ENCODE peak calls at places on chromosomes 5 and 9, in four cellular contexts. A is astrocyte of the spinal cord, X is bronchial epithelial cell, W is ovary. O is an unnamed sample.

GRCh38 chr9:118962426-118962825 is 406.8 kb downstream of the BRINP1 start:
- DNase-seq in A (peak), X (no peak), W (no peak), O (no peak)

GRCh38 chr5:126519637-126520592 is 75.1 kb downstream of the ALDH7A1 start:
- DNase-seq in A (peak), X (no peak), W (peak), O (no peak)

GRCh38 chr5:140544986-140545385 is 2.5 kb upstream of the EIF4EBP3 start:
- DNase-seq in A (no peak), X (no peak), W (no peak), O (no peak)

GRCh38 chr5:157217289-157218024 is 36.8 kb downstream of the ITK start:
- DNase-seq in A (no peak), X (no peak), W (no peak), O (no peak)

GRCh38 chr5:109247943-109248342 is 161.8 kb downstream of the PJA2 start:
- DNase-seq in A (no peak), X (no peak), W (no peak), O (no peak)

GRCh38 chr5:97635553-97635952 is 452.5 kb upstream of the RIOK2 start:
- DNase-seq in A (no peak), X (no peak), W (no peak), O (no peak)

GRCh38 chr9:78321505-78321904 is 24.6 kb downstream of the PSAT1 start:
- DNase-seq in A (no peak), X (no peak), W (no peak), O (no peak)

GRCh38 chr9:75811692-75812091 is 78.8 kb upstream of the PCSK5 start:
- DNase-seq in A (no peak), X (no peak), W (no peak), O (no peak)

GRCh38 chr5:106094128-106094726 is 1576.5 kb downstream of the EFNA5 start:
- DNase-seq in A (peak), X (peak), W (no peak), O (peak)

DNA sequence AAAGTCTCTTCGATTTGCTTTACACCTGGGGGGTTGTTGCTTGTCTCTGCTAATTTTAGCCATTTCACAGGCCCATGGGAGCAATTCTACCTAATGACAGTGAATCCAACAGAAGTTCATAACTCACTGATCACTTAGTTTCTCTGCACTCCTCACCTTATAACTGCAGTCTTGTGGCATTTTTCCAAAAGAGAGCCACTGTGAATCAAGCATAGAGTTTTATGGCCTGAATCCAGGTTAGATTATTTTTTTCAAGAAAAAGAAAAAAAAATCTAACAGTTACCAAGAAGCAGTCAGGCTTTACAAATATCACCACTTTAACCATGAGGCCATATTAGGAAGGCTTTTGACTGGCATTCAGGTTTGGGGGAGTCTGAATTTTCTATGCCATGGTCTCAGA is 1.5 kb upstream of the IL7R start:
- DNase-seq in A (no peak), X (no peak), W (no peak), O (no peak)
- H3K4me3 ChIP-seq in A (no peak), X (no peak), W (no peak), O (no peak)

DNA sequence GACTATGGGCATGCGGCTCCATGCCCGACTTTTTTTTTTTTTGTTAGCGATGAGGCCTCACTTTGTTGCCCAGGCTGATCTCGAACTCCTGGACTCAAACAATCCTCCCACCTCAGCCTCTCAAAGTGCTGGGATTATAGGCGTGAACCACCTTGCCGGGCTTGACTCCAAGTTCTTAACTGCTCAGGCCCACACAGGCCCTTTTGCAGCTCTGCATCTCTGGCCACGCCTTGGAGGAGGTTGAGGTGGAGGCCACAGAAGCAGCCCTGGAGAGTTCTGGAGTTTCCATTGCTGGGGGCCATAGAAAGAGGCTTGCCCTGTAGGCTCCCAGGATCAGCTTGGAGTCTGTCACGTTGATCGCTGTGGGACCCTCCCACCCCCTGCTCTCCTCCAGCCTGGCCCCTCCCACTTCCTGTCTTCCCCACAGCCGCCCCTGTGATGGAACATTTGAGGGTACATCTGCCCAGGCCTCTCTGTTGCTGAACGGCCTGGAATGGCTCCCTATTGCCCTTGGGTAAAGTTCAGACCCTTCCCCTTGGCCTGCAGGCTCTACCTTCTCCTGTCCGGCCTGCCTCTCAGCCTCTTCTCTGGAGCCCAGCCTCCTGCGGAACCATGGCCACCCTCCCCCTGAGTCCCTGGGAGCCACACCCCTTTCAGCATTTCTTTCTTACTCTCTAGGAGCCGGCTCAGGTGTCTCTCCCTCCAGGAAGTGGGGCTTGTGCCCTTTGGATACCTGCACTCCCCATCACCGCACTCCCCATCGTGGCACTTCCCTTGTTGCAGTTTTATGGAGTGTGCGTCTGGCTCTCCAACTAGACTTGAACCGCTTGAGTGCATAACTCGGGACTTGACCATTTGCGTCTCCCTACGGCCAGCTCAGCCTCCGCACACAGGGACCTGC is 30.4 kb upstream of the IER5L start:
- DNase-seq in A (no peak), X (peak), W (no peak), O (no peak)
- H3K4me3 ChIP-seq in A (no peak), X (no peak), W (no peak), O (no peak)

GRCh38 chr5:148653271-148653839 is 972 bp downstream of the HTR4 start:
- DNase-seq in A (no peak), X (no peak), W (no peak), O (no peak)
- H3K4me3 ChIP-seq in A (no peak), X (no peak), W (no peak), O (no peak)

GRCh38 chr5:9546973-9547947 is 1.4 kb upstream of the SEMA5A start:
- DNase-seq in A (peak), X (peak), W (peak), O (no peak)
- H3K4me3 ChIP-seq in A (peak), X (peak), W (peak), O (peak)

GRCh38 chr9:129232839-129233568 is 54.9 kb upstream of the IER5L start:
- DNase-seq in A (no peak), X (no peak), W (no peak), O (no peak)
- H3K4me3 ChIP-seq in A (no peak), X (no peak), W (no peak), O (no peak)

GRCh38 chr9:132024589-132024988 is 55.1 kb downstream of the MED27 start:
- DNase-seq in A (no peak), X (no peak), W (no peak), O (no peak)
- H3K4me3 ChIP-seq in A (no peak), X (no peak), W (no peak), O (no peak)

DNA sequence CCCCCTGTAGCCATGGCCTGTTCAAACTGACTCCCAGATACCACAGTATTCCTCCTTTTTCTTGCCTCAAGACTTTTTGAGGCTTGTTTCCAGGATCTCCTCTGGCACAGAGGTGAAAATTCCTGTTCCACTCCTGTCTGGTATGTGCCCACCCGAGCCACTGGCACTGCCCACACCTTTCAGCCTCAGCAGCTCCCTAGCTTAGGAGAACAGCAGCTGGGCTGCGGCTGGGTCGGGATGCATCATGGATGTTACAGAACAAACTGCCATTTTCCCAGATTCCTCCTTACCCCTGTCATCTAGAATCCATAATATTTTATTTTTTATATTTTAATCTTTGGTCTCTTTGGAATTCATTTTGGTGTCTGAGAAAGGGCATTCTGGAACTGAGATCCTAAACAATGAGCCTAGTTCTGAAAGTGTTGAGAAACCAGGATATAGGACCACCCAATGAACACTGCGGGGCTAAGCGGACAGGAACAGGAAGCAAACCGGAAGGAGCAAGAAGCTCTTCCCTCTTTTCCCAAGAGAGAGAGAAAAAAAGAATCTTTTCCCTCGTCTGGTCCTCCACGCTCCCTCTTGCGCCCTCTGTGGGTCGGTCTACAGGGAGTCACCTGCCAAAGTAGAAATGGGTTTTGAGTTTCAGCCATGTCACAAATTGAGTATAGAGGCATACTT is 12.5 kb downstream of the OR2S2 start:
- DNase-seq in A (peak), X (peak), W (peak), O (peak)
- H3K4me3 ChIP-seq in A (peak), X (no peak), W (no peak), O (no peak)